ENCODE peak calls at places on chromosomes 6 and 20, in seven cellular contexts. X is HepG2, J is HCT116, B is SK-N-SH, G is GM12878, P is H1, W is K562. Y is an unnamed sample.

GRCh38 chr6:137798846-137799245 is 68.2 kb upstream of the TNFAIP3 start:
- DNase-seq in X (no peak), J (no peak), B (no peak), G (no peak), P (no peak), W (no peak), Y (no peak)

GRCh38 chr20:59163641-59164530 is at the start of gene ZNF831:
- DNase-seq in X (no peak), J (no peak), B (no peak), G (no peak), P (no peak), W (no peak), Y (no peak)

GRCh38 chr6:110527516-110527915 is 51.1 kb upstream of the SLC22A16 start:
- DNase-seq in X (no peak), J (no peak), B (no peak), G (no peak), P (no peak), W (no peak), Y (no peak)

GRCh38 chr20:33862709-33863403 is 51.7 kb downstream of the CHMP4B start:
- DNase-seq in X (peak; percentile 76), J (no peak), B (peak; percentile 90), G (no peak), P (peak; percentile 93), W (peak; percentile 88), Y (peak; percentile 64)

GRCh38 chr6:164911151-164911550 is 398.3 kb downstream of the C6orf118 start:
- DNase-seq in X (no peak), J (no peak), B (no peak), G (no peak), P (no peak), W (no peak), Y (no peak)

GRCh38 chr6:126718600-126719327 is 378.8 kb downstream of the CENPW start:
- DNase-seq in X (no peak), J (no peak), B (no peak), G (peak; percentile 15), P (no peak), W (no peak), Y (no peak)

GRCh38 chr6:43887340-43887858 is 117.4 kb downstream of the VEGFA start:
- DNase-seq in X (no peak), J (no peak), B (no peak), G (no peak), P (no peak), W (no peak), Y (no peak)

GRCh38 chr6:30615219-30615957 is 1.7 kb downstream of the PPP1R10 start:
- DNase-seq in X (peak; percentile 83), J (peak; percentile 75), B (no peak), G (no peak), P (peak; percentile 63), W (no peak), Y (no peak)

GRCh38 chr6:142926494-142927273 is 18.3 kb downstream of the HIVEP2 start:
- DNase-seq in X (peak; percentile 93), J (no peak), B (peak; percentile 86), G (no peak), P (peak; percentile 76), W (peak; percentile 22), Y (peak; percentile 47)

GRCh38 chr20:33689973-33690372 is 3.8 kb upstream of the E2F1 start:
- DNase-seq in X (peak; percentile 50), J (no peak), B (no peak), G (no peak), P (no peak), W (peak; percentile 63), Y (no peak)

GRCh38 chr6:24683297-24684296 is 16.7 kb downstream of the ACOT13 start:
- DNase-seq in X (no peak), J (no peak), B (no peak), G (no peak), P (no peak), W (no peak), Y (no peak)

GRCh38 chr20:17155401-17155800 is 71.4 kb upstream of the PCSK2 start:
- DNase-seq in X (no peak), J (no peak), B (no peak), G (no peak), P (no peak), W (no peak), Y (no peak)

GRCh38 chr6:1625352-1625773 is 15.6 kb downstream of the FOXC1 start:
- DNase-seq in X (no peak), J (no peak), B (no peak), G (no peak), P (no peak), W (no peak), Y (no peak)

GRCh38 chr6:15945593-15946159 is 183.2 kb upstream of the MYLIP start:
- DNase-seq in X (no peak), J (no peak), B (no peak), G (no peak), P (no peak), W (no peak), Y (peak; percentile 59)

GRCh38 chr20:34309691-34310090 is 6.5 kb upstream of the AHCY start:
- DNase-seq in X (no peak), J (no peak), B (no peak), G (no peak), P (no peak), W (no peak), Y (no peak)

GRCh38 chr20:57322476-57322875 is 7.1 kb upstream of the SPO11 start:
- DNase-seq in X (no peak), J (no peak), B (no peak), G (no peak), P (no peak), W (no peak), Y (no peak)

GRCh38 chr6:169162968-169163903 is 90.4 kb downstream of the THBS2 start:
- DNase-seq in X (peak; percentile 7), J (peak; percentile 74), B (peak; percentile 22), G (no peak), P (no peak), W (no peak), Y (no peak)

GRCh38 chr6:74607934-74608333 is 597.9 kb downstream of the COL12A1 start:
- DNase-seq in X (no peak), J (no peak), B (no peak), G (no peak), P (no peak), W (no peak), Y (no peak)

GRCh38 chr20:63033635-63034510 is 27.1 kb upstream of the BHLHE23 start:
- DNase-seq in X (no peak), J (no peak), B (no peak), G (no peak), P (no peak), W (no peak), Y (no peak)

GRCh38 chr20:63032861-63033634 is 26.3 kb upstream of the BHLHE23 start:
- DNase-seq in X (no peak), J (no peak), B (no peak), G (peak; percentile 38), P (peak; percentile 65), W (no peak), Y (peak; percentile 90)

GRCh38 chr20:63036266-63036665 is 29.5 kb upstream of the BHLHE23 start:
- DNase-seq in X (no peak), J (no peak), B (no peak), G (no peak), P (peak; percentile 51), W (no peak), Y (no peak)

GRCh38 chr20:63037669-63038268 is 31.0 kb upstream of the BHLHE23 start:
- DNase-seq in X (no peak), J (no peak), B (no peak), G (no peak), P (no peak), W (no peak), Y (no peak)

DNA sequence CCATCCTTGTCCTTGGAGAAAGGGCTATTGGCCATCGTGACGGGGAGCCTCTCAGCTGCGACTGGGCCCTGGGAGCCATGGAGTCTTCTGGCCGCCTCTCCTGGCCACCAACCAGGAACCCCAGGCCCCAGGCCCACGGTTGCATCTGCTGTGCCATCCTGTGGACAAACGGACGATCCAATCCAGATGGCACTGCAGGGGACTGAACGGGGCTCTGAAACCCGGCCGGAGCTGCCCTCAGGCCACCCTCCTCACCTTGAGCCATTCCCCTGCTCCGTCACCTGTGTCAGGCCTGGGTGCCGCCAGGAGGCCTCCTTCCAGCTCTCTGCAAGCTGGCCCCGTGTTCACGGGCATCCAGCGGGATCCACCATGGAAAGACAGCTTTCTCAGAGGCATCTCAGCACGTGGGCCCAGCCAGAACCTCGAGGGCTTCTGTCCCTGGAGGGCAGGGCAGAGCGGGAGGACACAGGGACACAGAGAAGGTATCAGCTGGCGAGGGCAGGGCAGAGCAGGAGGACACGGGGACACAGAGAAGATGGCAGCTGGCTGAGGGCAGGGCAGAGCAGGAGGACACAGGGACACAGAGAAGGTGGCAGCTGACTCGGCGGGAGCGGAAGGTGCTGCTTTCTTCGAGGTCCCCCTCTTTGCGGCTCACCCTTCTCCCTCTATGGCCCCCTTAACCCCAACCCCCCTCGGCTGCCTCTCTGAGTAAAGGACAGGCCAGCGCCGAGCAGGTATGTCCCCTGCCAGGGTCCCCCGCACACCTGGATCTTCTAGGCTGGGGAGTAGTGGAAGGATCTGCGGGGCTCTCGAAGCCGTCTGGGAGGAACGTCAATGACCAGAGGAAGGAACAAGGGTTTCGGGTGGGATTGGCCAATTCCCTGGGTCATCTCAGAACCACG is 28.8 kb upstream of the BHLHE23 start:
- DNase-seq in X (no peak), J (no peak), B (no peak), G (no peak), P (peak; percentile 45), W (no peak), Y (no peak)
- TF ChIP-seq JUND in X (no peak), J (no peak), B (no peak), G (no peak), P (no peak), W (no peak), Y (no peak)

GRCh38 chr6:68639211-68639610 is 4.1 kb downstream of the ADGRB3 start:
- DNase-seq in X (no peak), J (no peak), B (no peak), G (no peak), P (no peak), W (no peak), Y (no peak)

GRCh38 chr6:68639826-68640505 is 4.9 kb downstream of the ADGRB3 start:
- DNase-seq in X (no peak), J (no peak), B (no peak), G (no peak), P (peak; percentile 42), W (no peak), Y (no peak)

GRCh38 chr6:68637782-68638181 is 2.7 kb downstream of the ADGRB3 start:
- DNase-seq in X (no peak), J (no peak), B (no peak), G (no peak), P (no peak), W (no peak), Y (no peak)

GRCh38 chr6:68636710-68637470 is 1.8 kb downstream of the ADGRB3 start:
- DNase-seq in X (no peak), J (no peak), B (no peak), G (no peak), P (no peak), W (no peak), Y (no peak)

GRCh38 chr6:68638225-68638900 is 3.3 kb downstream of the ADGRB3 start:
- DNase-seq in X (peak; percentile 9), J (no peak), B (peak; percentile 13), G (no peak), P (peak; percentile 52), W (no peak), Y (peak; percentile 53)
- TF ChIP-seq JUND in X (no peak), J (no peak), B (no peak), G (no peak), P (no peak), W (no peak), Y (no peak)

GRCh38 chr6:119586250-119586882 is 236.8 kb upstream of the MAN1A1 start:
- DNase-seq in X (no peak), J (no peak), B (no peak), G (peak; percentile 19), P (no peak), W (no peak), Y (no peak)
- TF ChIP-seq JUND in X (no peak), J (no peak), B (no peak), G (no peak), P (no peak), W (no peak), Y (no peak)

GRCh38 chr6:166725571-166725970 is 98.5 kb upstream of the RPS6KA2 start:
- DNase-seq in X (no peak), J (no peak), B (no peak), G (no peak), P (no peak), W (no peak), Y (no peak)
- TF ChIP-seq JUND in X (no peak), J (no peak), B (no peak), G (no peak), P (no peak), W (no peak), Y (no peak)

Y was measured in T47D.